ENCODE peak calls at places on chromosomes 7 and 10, in ten cellular contexts. O is NCI-H1092 treated with DMSO at 0.1 percent for 48 hours; H is iris pigment epithelial cell; E is activated CD4-positive, alpha-beta T cell treated with anti-CD3 and anti-CD28 coated beads for 36 hours; Z is natural killer cell; B is stimulated activated CD8-positive, alpha-beta memory T cell treated with anti-CD3 and anti-CD28 coated beads, Interleukin-15, amount 100 ng/mL, for 4 hours; V is naive thymus-derived CD4-positive, alpha-beta T cell; D is AG09319; A is NCI-H226; N is RPMI7951. X is an unnamed sample.

GRCh38 chr10:12707461-12708185 is 293.9 kb downstream of the CCDC3 start:
- DNase-seq in O (peak), H (peak), E (peak), Z (no peak), B (no peak), V (no peak), D (peak), A (peak), N (peak), X (no peak)

GRCh38 chr7:44056681-44057080 is 8.7 kb downstream of the PGAM2 start:
- DNase-seq in O (no peak), H (no peak), E (no peak), Z (no peak), B (no peak), V (no peak), D (no peak), A (no peak), N (no peak), X (no peak)

GRCh38 chr7:80643336-80643925 is 5.0 kb downstream of the CD36 start:
- DNase-seq in O (no peak), H (peak), E (no peak), Z (no peak), B (no peak), V (no peak), D (no peak), A (no peak), N (no peak), X (no peak)

GRCh38 chr10:11874568-11875182 is 51.5 kb downstream of the PROSER2 start:
- DNase-seq in O (no peak), H (peak), E (peak), Z (no peak), B (peak), V (peak), D (no peak), A (peak), N (peak), X (peak)

GRCh38 chr10:29688230-29688634 is 53.5 kb upstream of the SVIL start:
- DNase-seq in O (peak), H (no peak), E (no peak), Z (no peak), B (no peak), V (no peak), D (no peak), A (no peak), N (peak), X (no peak)

GRCh38 chr7:101950450-101951119 is 133.2 kb downstream of the CUX1 start:
- DNase-seq in O (no peak), H (peak), E (no peak), Z (no peak), B (no peak), V (no peak), D (no peak), A (peak), N (peak), X (no peak)

GRCh38 chr10:14750900-14751575 is 23.7 kb downstream of the FAM107B start:
- DNase-seq in O (no peak), H (no peak), E (no peak), Z (no peak), B (no peak), V (no peak), D (no peak), A (no peak), N (no peak), X (no peak)

GRCh38 chr10:5617521-5617920 is 48.9 kb downstream of the ASB13 start:
- DNase-seq in O (no peak), H (no peak), E (no peak), Z (no peak), B (no peak), V (no peak), D (no peak), A (no peak), N (no peak), X (no peak)

GRCh38 chr10:3774018-3774813 is 10.8 kb downstream of the KLF6 start:
- DNase-seq in O (no peak), H (peak), E (no peak), Z (no peak), B (no peak), V (no peak), D (no peak), A (no peak), N (peak), X (no peak)

GRCh38 chr10:110833941-110834621 is 37.6 kb upstream of the PDCD4 start:
- DNase-seq in O (no peak), H (no peak), E (no peak), Z (no peak), B (no peak), V (no peak), D (no peak), A (no peak), N (no peak), X (no peak)

GRCh38 chr7:3117488-3118228 is 74.0 kb upstream of the CARD11 start:
- DNase-seq in O (no peak), H (no peak), E (peak), Z (no peak), B (no peak), V (peak), D (no peak), A (no peak), N (no peak), X (no peak)

GRCh38 chr10:73871915-73872710 is 2.2 kb downstream of the CAMK2G start:
- DNase-seq in O (no peak), H (no peak), E (no peak), Z (no peak), B (no peak), V (no peak), D (peak), A (no peak), N (no peak), X (peak)

GRCh38 chr7:7221602-7222038 is 39.3 kb downstream of the C1GALT1 start:
- DNase-seq in O (no peak), H (peak), E (no peak), Z (no peak), B (no peak), V (no peak), D (peak), A (peak), N (peak), X (no peak)

GRCh38 chr7:149707448-149707886 is 65.9 kb downstream of the ZNF467 start:
- DNase-seq in O (no peak), H (no peak), E (no peak), Z (no peak), B (no peak), V (no peak), D (no peak), A (no peak), N (no peak), X (no peak)

GRCh38 chr7:112224186-112224585 is 17.7 kb downstream of the ZNF277 start:
- DNase-seq in O (no peak), H (no peak), E (no peak), Z (no peak), B (no peak), V (no peak), D (no peak), A (no peak), N (no peak), X (no peak)

GRCh38 chr10:120457431-120458172 is 575 bp downstream of the PLPP4 start:
- DNase-seq in O (no peak), H (no peak), E (no peak), Z (no peak), B (no peak), V (no peak), D (no peak), A (no peak), N (no peak), X (no peak)

GRCh38 chr10:9734218-9734617 is 1283.5 kb upstream of the CELF2 start:
- DNase-seq in O (no peak), H (no peak), E (no peak), Z (no peak), B (no peak), V (no peak), D (no peak), A (no peak), N (no peak), X (no peak)

GRCh38 chr7:131843862-131844261 is 287.4 kb upstream of the PODXL start:
- DNase-seq in O (no peak), H (peak), E (no peak), Z (no peak), B (no peak), V (no peak), D (no peak), A (no peak), N (peak), X (no peak)

GRCh38 chr7:158501300-158502067 is 86.1 kb downstream of the PTPRN2 start:
- DNase-seq in O (no peak), H (no peak), E (no peak), Z (no peak), B (no peak), V (no peak), D (no peak), A (no peak), N (no peak), X (no peak)

GRCh38 chr7:5497158-5498103 is 73.8 kb upstream of the TNRC18 start:
- DNase-seq in O (no peak), H (no peak), E (peak), Z (no peak), B (no peak), V (no peak), D (no peak), A (no peak), N (no peak), X (no peak)

GRCh38 chr10:73218466-73219191 is 28.4 kb downstream of the DNAJC9 start:
- DNase-seq in O (no peak), H (peak), E (no peak), Z (no peak), B (no peak), V (no peak), D (no peak), A (peak), N (peak), X (no peak)

GRCh38 chr10:10584164-10584563 is 433.5 kb upstream of the CELF2 start:
- DNase-seq in O (no peak), H (no peak), E (no peak), Z (no peak), B (no peak), V (no peak), D (no peak), A (no peak), N (no peak), X (no peak)

GRCh38 chr10:97886264-97886663 is 36.6 kb downstream of the GOLGA7B start:
- DNase-seq in O (no peak), H (no peak), E (no peak), Z (no peak), B (no peak), V (no peak), D (no peak), A (no peak), N (no peak), X (no peak)